ENCODE peak calls at places on chromosome 12, in ten cellular contexts. U is HFFc6; Q is cardiac fibroblast; R is AG09309; N is iris pigment epithelial cell; I is C1 segment of cervical spinal cord; X is effector memory CD4-positive, alpha-beta T cell; W is AG10803; O is Caco-2; A is amniotic epithelial cell. V is an unnamed sample.

GRCh38 chr12:27906658-27907473 is 65.7 kb downstream of the PTHLH start:
- DNase-seq in O (no peak), R (no peak), W (peak; percentile 68), A (peak; percentile 24), N (peak; percentile 49), I (no peak), U (no peak), X (no peak), Q (peak; percentile 17), V (no peak)

GRCh38 chr12:124098101-124098757 is 125.2 kb downstream of the ZNF664 start:
- DNase-seq in U (no peak), Q (no peak), O (no peak), I (no peak), W (no peak), R (no peak), X (no peak), N (no peak), A (no peak), V (no peak)

GRCh38 chr12:51348116-51348515 is 1.6 kb upstream of the CELA1 start:
- DNase-seq in R (no peak), W (no peak), A (no peak), Q (no peak), I (no peak), U (no peak), N (no peak), X (no peak), O (no peak), V (no peak)

GRCh38 chr12:74889563-74890236 is 319.9 kb downstream of the KCNC2 start:
- DNase-seq in W (peak; percentile 17), O (no peak), R (no peak), U (peak; percentile 53), I (no peak), X (no peak), A (peak; percentile 65), N (peak; percentile 71), Q (peak; percentile 49), V (no peak)

GRCh38 chr12:104426926-104427546 is 29.7 kb upstream of the CHST11 start:
- DNase-seq in I (no peak), Q (peak; percentile 58), O (no peak), R (peak; percentile 53), U (peak; percentile 88), N (peak; percentile 79), W (peak; percentile 86), A (peak; percentile 91), X (no peak), V (no peak)

GRCh38 chr12:124677552-124678356 is 110.3 kb upstream of the NCOR2 start:
- DNase-seq in W (no peak), Q (no peak), I (no peak), X (no peak), R (no peak), U (no peak), O (no peak), N (no peak), A (no peak), V (no peak)

GRCh38 chr12:13182881-13183280 is 13.6 kb upstream of the EMP1 start:
- DNase-seq in N (no peak), I (no peak), X (no peak), W (no peak), A (no peak), U (no peak), Q (no peak), R (no peak), O (no peak), V (no peak)

GRCh38 chr12:34595749-34596733 is 573.7 kb downstream of the ALG10 start:
- DNase-seq in I (no peak), U (no peak), N (no peak), X (no peak), O (peak; percentile 23), W (no peak), A (no peak), R (no peak), Q (no peak), V (no peak)

GRCh38 chr12:19783547-19784444 is 344.5 kb downstream of the AEBP2 start:
- DNase-seq in I (no peak), X (no peak), R (no peak), O (no peak), N (no peak), Q (no peak), W (no peak), U (no peak), A (no peak), V (no peak)

GRCh38 chr12:130688027-130688778 is 27.9 kb downstream of the RIMBP2 start:
- DNase-seq in N (no peak), Q (no peak), X (no peak), I (no peak), U (no peak), R (no peak), A (no peak), O (no peak), W (no peak), V (no peak)

GRCh38 chr12:4227046-4227445 is 46.5 kb upstream of the CCND2 start:
- DNase-seq in O (no peak), X (no peak), Q (no peak), W (no peak), I (no peak), A (no peak), N (no peak), R (no peak), U (no peak), V (no peak)

GRCh38 chr12:90959538-90960139 is 4.7 kb upstream of the CCER1 start:
- DNase-seq in Q (peak; percentile 76), R (no peak), W (peak; percentile 60), O (no peak), A (peak; percentile 61), I (no peak), N (peak; percentile 52), U (peak; percentile 52), X (no peak), V (no peak)

GRCh38 chr12:101925352-101925751 is 48.0 kb downstream of the DRAM1 start:
- DNase-seq in N (peak; percentile 99), W (peak; percentile 100), I (no peak), U (peak; percentile 98), Q (peak; percentile 98), X (no peak), A (peak; percentile 100), O (peak; percentile 56), R (peak; percentile 99), V (no peak)